ENCODE peak calls at places on chromosome 4, in ten cellular contexts. F, D, I, K, W, J, L, M, E and V are unnamed samples.

GRCh38 chr4:163804001-163804400 is 309.5 kb downstream of the TMA16 start:
- DNase-seq in W (no peak), L (no peak), M (no peak), I (no peak), E (no peak), K (no peak), F (no peak), D (no peak), J (no peak), V (no peak)

GRCh38 chr4:112213850-112214249 is 17.7 kb upstream of the AP1AR start:
- DNase-seq in D (no peak), L (no peak), W (no peak), J (no peak), M (no peak), K (no peak), I (no peak), E (no peak), F (no peak), V (no peak)

GRCh38 chr4:33975996-33976395 is 2268.3 kb downstream of the ARAP2 start:
- DNase-seq in K (no peak), E (no peak), J (no peak), L (no peak), I (no peak), M (no peak), D (no peak), F (no peak), W (no peak), V (no peak)

GRCh38 chr4:31918891-31919290 is 1198.7 kb downstream of the PCDH7 start:
- DNase-seq in I (no peak), J (peak; percentile 36), L (no peak), F (no peak), M (no peak), E (no peak), W (no peak), D (no peak), K (no peak), V (no peak)

GRCh38 chr4:1194028-1194900 is 21.9 kb upstream of the SPON2 start:
- DNase-seq in J (no peak), I (no peak), L (no peak), M (no peak), K (no peak), E (no peak), W (peak; percentile 87), D (no peak), F (peak; percentile 35), V (peak; percentile 25)

GRCh38 chr4:3825530-3825929 is 59.3 kb downstream of the ADRA2C start:
- DNase-seq in F (no peak), L (no peak), M (no peak), E (no peak), W (no peak), J (no peak), D (no peak), I (no peak), K (no peak), V (no peak)

GRCh38 chr4:16334641-16335040 is 108.4 kb upstream of the TAPT1 start:
- DNase-seq in E (no peak), I (no peak), F (no peak), D (no peak), K (no peak), W (no peak), L (no peak), M (no peak), J (no peak), V (no peak)

GRCh38 chr4:167989815-167990214 is 102.5 kb upstream of the ANXA10 start:
- DNase-seq in E (no peak), M (no peak), K (no peak), D (no peak), F (no peak), J (no peak), W (no peak), I (no peak), L (no peak), V (no peak)

GRCh38 chr4:20311863-20312262 is 60.2 kb downstream of the SLIT2 start:
- DNase-seq in D (no peak), M (no peak), L (no peak), I (no peak), J (no peak), W (no peak), F (no peak), E (no peak), K (no peak), V (no peak)